ENCODE peak calls at places on chromosome 16, in seven cellular contexts. One of them, this sample, is unnamed.
A peak's percentile ranks its signal among the peaks of the same experiment; 100 is the strongest.

GRCh38 chr16:397736-398332 is 835 bp downstream of the NME4 start:
- DNase-seq in HCT116: peak; percentile 28
- DNase-seq in left ventricle myocardium inferior: peak; percentile 74
- DNase-seq in CD4-positive, alpha-beta memory T cell: no peak
- DNase-seq in colonic mucosa: peak; percentile 70
- DNase-seq in fibroblast of lung: peak; percentile 73
- DNase-seq in GM23248: peak; percentile 92
- DNase-seq in this sample: peak; percentile 78

GRCh38 chr16:86217891-86218270 is 292.4 kb upstream of the FOXF1 start:
- DNase-seq in fibroblast of lung: no peak
- DNase-seq in left ventricle myocardium inferior: no peak
- DNase-seq in CD4-positive, alpha-beta memory T cell: no peak
- DNase-seq in HCT116: no peak
- DNase-seq in colonic mucosa: no peak
- DNase-seq in GM23248: no peak
- DNase-seq in this sample: no peak

GRCh38 chr16:53369921-53370320 is 64.3 kb upstream of the RBL2 start:
- DNase-seq in HCT116: no peak
- DNase-seq in left ventricle myocardium inferior: no peak
- DNase-seq in colonic mucosa: no peak
- DNase-seq in fibroblast of lung: peak; percentile 50
- DNase-seq in GM23248: peak; percentile 25
- DNase-seq in CD4-positive, alpha-beta memory T cell: no peak
- DNase-seq in this sample: no peak

GRCh38 chr16:50666658-50667496 is 14.2 kb downstream of the SNX20 start:
- DNase-seq in GM23248: no peak
- DNase-seq in HCT116: no peak
- DNase-seq in CD4-positive, alpha-beta memory T cell: peak; percentile 42
- DNase-seq in left ventricle myocardium inferior: no peak
- DNase-seq in fibroblast of lung: no peak
- DNase-seq in colonic mucosa: no peak
- DNase-seq in this sample: no peak

GRCh38 chr16:28219283-28219682 is 7.5 kb upstream of the XPO6 start:
- DNase-seq in colonic mucosa: no peak
- DNase-seq in HCT116: no peak
- DNase-seq in CD4-positive, alpha-beta memory T cell: no peak
- DNase-seq in GM23248: no peak
- DNase-seq in fibroblast of lung: no peak
- DNase-seq in left ventricle myocardium inferior: no peak
- DNase-seq in this sample: no peak

GRCh38 chr16:15529673-15530072 is 95.3 kb downstream of the BMERB1 start:
- DNase-seq in left ventricle myocardium inferior: no peak
- DNase-seq in colonic mucosa: no peak
- DNase-seq in GM23248: no peak
- DNase-seq in CD4-positive, alpha-beta memory T cell: no peak
- DNase-seq in fibroblast of lung: no peak
- DNase-seq in HCT116: no peak
- DNase-seq in this sample: no peak

GRCh38 chr16:14560523-14560922 is 69.5 kb downstream of the PARN start:
- DNase-seq in CD4-positive, alpha-beta memory T cell: no peak
- DNase-seq in colonic mucosa: no peak
- DNase-seq in fibroblast of lung: no peak
- DNase-seq in GM23248: no peak
- DNase-seq in left ventricle myocardium inferior: no peak
- DNase-seq in HCT116: no peak
- DNase-seq in this sample: no peak

GRCh38 chr16:81515281-81515680 is 70.7 kb downstream of the CMIP start:
- DNase-seq in colonic mucosa: no peak
- DNase-seq in left ventricle myocardium inferior: no peak
- DNase-seq in CD4-positive, alpha-beta memory T cell: no peak
- DNase-seq in fibroblast of lung: no peak
- DNase-seq in HCT116: no peak
- DNase-seq in GM23248: no peak
- DNase-seq in this sample: no peak

GRCh38 chr16:53429221-53429943 is 4.9 kb upstream of the RBL2 start:
- DNase-seq in HCT116: no peak
- DNase-seq in colonic mucosa: no peak
- DNase-seq in left ventricle myocardium inferior: no peak
- DNase-seq in fibroblast of lung: peak; percentile 87
- DNase-seq in CD4-positive, alpha-beta memory T cell: no peak
- DNase-seq in GM23248: peak; percentile 26
- DNase-seq in this sample: no peak

GRCh38 chr16:31718998-31719397 is 154.6 kb upstream of the ZNF267 start:
- DNase-seq in GM23248: no peak
- DNase-seq in fibroblast of lung: no peak
- DNase-seq in left ventricle myocardium inferior: no peak
- DNase-seq in colonic mucosa: no peak
- DNase-seq in CD4-positive, alpha-beta memory T cell: no peak
- DNase-seq in HCT116: no peak
- DNase-seq in this sample: no peak

GRCh38 chr16:86664518-86665318 is 86.4 kb downstream of the FOXL1 start:
- DNase-seq in CD4-positive, alpha-beta memory T cell: no peak
- DNase-seq in GM23248: peak; percentile 96
- DNase-seq in colonic mucosa: peak; percentile 63
- DNase-seq in fibroblast of lung: peak; percentile 96
- DNase-seq in left ventricle myocardium inferior: no peak
- DNase-seq in HCT116: peak; percentile 96
- DNase-seq in this sample: peak; percentile 46

GRCh38 chr16:74902161-74902560 is 82.8 kb downstream of the WDR59 start:
- DNase-seq in GM23248: no peak
- DNase-seq in CD4-positive, alpha-beta memory T cell: no peak
- DNase-seq in HCT116: no peak
- DNase-seq in colonic mucosa: no peak
- DNase-seq in fibroblast of lung: no peak
- DNase-seq in left ventricle myocardium inferior: no peak
- DNase-seq in this sample: no peak

GRCh38 chr16:64990101-64990500 is 131.8 kb downstream of the CDH11 start:
- DNase-seq in HCT116: no peak
- DNase-seq in left ventricle myocardium inferior: no peak
- DNase-seq in GM23248: no peak
- DNase-seq in colonic mucosa: no peak
- DNase-seq in CD4-positive, alpha-beta memory T cell: no peak
- DNase-seq in fibroblast of lung: no peak
- DNase-seq in this sample: no peak

GRCh38 chr16:50858376-50858775 is 116.5 kb downstream of the CYLD start:
- DNase-seq in left ventricle myocardium inferior: no peak
- DNase-seq in colonic mucosa: no peak
- DNase-seq in HCT116: no peak
- DNase-seq in fibroblast of lung: no peak
- DNase-seq in GM23248: no peak
- DNase-seq in CD4-positive, alpha-beta memory T cell: no peak
- DNase-seq in this sample: no peak

GRCh38 chr16:81716478-81717210 is 62.4 kb upstream of the PLCG2 start:
- DNase-seq in CD4-positive, alpha-beta memory T cell: peak; percentile 22
- DNase-seq in HCT116: no peak
- DNase-seq in left ventricle myocardium inferior: peak; percentile 2
- DNase-seq in fibroblast of lung: no peak
- DNase-seq in colonic mucosa: no peak
- DNase-seq in GM23248: no peak
- DNase-seq in this sample: no peak

GRCh38 chr16:11087691-11088431 is 143.5 kb downstream of the CLEC16A start:
- DNase-seq in left ventricle myocardium inferior: no peak
- DNase-seq in CD4-positive, alpha-beta memory T cell: peak; percentile 27
- DNase-seq in fibroblast of lung: no peak
- DNase-seq in HCT116: no peak
- DNase-seq in GM23248: no peak
- DNase-seq in colonic mucosa: no peak
- DNase-seq in this sample: no peak

GRCh38 chr16:68382296-68382718 is 66.0 kb downstream of the SMPD3 start:
- DNase-seq in HCT116: no peak
- DNase-seq in left ventricle myocardium inferior: no peak
- DNase-seq in GM23248: no peak
- DNase-seq in fibroblast of lung: no peak
- DNase-seq in colonic mucosa: peak; percentile 85
- DNase-seq in CD4-positive, alpha-beta memory T cell: no peak
- DNase-seq in this sample: peak; percentile 85

GRCh38 chr16:88731699-88732098 is 25.4 kb downstream of the CTU2 start:
- DNase-seq in colonic mucosa: no peak
- DNase-seq in HCT116: no peak
- DNase-seq in CD4-positive, alpha-beta memory T cell: no peak
- DNase-seq in GM23248: no peak
- DNase-seq in left ventricle myocardium inferior: no peak
- DNase-seq in fibroblast of lung: no peak
- DNase-seq in this sample: no peak

GRCh38 chr16:88730632-88731607 is 24.6 kb downstream of the CTU2 start:
- DNase-seq in left ventricle myocardium inferior: no peak
- DNase-seq in colonic mucosa: no peak
- DNase-seq in CD4-positive, alpha-beta memory T cell: no peak
- DNase-seq in fibroblast of lung: no peak
- DNase-seq in HCT116: no peak
- DNase-seq in GM23248: no peak
- DNase-seq in this sample: no peak

GRCh38 chr16:88732961-88733294 is 26.6 kb downstream of the CTU2 start:
- DNase-seq in fibroblast of lung: no peak
- DNase-seq in CD4-positive, alpha-beta memory T cell: no peak
- DNase-seq in GM23248: no peak
- DNase-seq in left ventricle myocardium inferior: no peak
- DNase-seq in colonic mucosa: no peak
- DNase-seq in HCT116: no peak
- DNase-seq in this sample: no peak

GRCh38 chr16:88733630-88734360 is 27.5 kb downstream of the CTU2 start:
- DNase-seq in HCT116: no peak
- DNase-seq in CD4-positive, alpha-beta memory T cell: no peak
- DNase-seq in GM23248: no peak
- DNase-seq in colonic mucosa: no peak
- DNase-seq in left ventricle myocardium inferior: no peak
- DNase-seq in fibroblast of lung: no peak
- DNase-seq in this sample: no peak

DNA sequence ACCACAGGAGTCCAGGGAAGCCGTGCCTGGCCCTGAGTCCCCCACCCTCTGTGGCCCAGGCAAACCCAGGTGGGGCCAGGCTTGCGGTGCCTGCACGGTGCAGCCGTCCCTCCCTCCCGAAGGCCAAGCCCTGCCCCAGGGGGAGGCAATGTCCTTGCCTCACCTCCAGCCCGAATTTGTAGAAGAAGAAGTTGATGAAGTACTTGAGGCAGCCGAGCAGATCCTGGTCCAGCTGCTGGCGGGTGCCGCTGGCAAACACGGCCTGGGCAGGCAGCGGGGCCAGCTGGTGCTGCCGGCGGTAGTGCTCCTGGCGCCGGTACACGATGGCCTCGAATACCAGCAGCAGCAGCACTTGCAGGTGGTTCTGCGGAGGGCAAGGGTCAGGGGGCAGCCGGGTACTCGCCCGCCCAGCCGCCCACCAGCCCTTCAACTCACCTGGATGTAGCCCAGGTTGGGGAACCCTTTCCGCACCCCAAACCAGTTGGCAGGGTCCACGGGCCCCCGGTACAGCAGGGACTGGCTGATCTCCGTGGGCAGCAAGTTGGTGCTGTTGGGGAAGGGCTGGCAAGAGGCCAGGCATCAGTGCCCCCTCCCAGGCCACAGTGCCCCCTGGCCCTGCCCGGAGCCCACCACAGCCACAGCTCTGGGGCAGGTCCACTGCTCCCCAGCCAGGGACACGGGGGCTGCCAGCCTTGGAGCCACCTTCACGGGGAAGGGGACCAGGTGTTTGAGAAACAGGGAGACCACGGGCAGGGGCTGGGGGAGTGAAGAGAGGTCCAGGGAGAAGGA is 26.1 kb downstream of the CTU2 start:
- DNase-seq in CD4-positive, alpha-beta memory T cell: no peak
- DNase-seq in colonic mucosa: no peak
- DNase-seq in fibroblast of lung: no peak
- DNase-seq in HCT116: no peak
- DNase-seq in GM23248: no peak
- DNase-seq in left ventricle myocardium inferior: no peak
- DNase-seq in this sample: no peak
- H3K36me3 ChIP-seq in CD4-positive, alpha-beta memory T cell: peaks cover 45% of the 10 kb centered on the region
- H3K36me3 ChIP-seq in colonic mucosa: peaks cover 4% of the 10 kb centered on the region
- H3K36me3 ChIP-seq in fibroblast of lung: peaks cover 52% of the 10 kb centered on the region
- H3K36me3 ChIP-seq in HCT116: peaks cover 63% of the 10 kb centered on the region
- H3K36me3 ChIP-seq in GM23248: peaks cover 20% of the 10 kb centered on the region
- H3K36me3 ChIP-seq in left ventricle myocardium inferior: peaks cover 13% of the 10 kb centered on the region
- H3K36me3 ChIP-seq in this sample: no peaks in the 10 kb centered on the region

DNA sequence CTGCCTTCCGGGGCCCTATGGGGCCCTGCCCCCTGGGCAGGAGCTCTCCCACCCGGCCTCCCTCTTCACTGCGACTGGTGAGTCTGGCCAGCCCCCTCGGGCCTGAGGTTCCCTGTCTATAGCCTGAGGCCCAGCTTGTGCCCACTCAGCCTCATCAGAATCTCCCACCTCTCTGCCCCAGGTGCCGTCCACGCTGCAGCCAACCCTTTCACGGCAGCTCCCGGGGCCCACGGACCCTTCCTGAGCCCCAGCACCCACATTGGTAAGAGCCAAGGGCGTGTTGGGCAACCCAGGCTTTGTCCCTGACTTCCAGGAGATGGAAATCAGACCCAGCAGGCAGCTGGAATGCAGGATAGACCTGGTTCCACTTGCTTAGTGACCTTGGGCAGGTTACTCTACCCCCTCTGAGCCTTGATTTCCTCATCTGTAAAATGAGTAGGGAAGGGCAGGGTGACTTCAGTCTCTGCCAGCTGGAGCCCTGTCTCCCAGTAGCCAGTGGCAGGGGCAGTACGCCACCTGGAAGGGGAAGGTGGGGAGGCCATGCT is 9.2 kb downstream of the FBRS start:
- DNase-seq in CD4-positive, alpha-beta memory T cell: no peak
- DNase-seq in fibroblast of lung: no peak
- DNase-seq in colonic mucosa: no peak
- DNase-seq in HCT116: no peak
- DNase-seq in GM23248: no peak
- DNase-seq in left ventricle myocardium inferior: no peak
- DNase-seq in this sample: no peak
- H3K36me3 ChIP-seq in CD4-positive, alpha-beta memory T cell: peaks cover 67% of the 10 kb centered on the region
- H3K36me3 ChIP-seq in fibroblast of lung: peaks cover 47% of the 10 kb centered on the region
- H3K36me3 ChIP-seq in colonic mucosa: peaks cover 49% of the 10 kb centered on the region
- H3K36me3 ChIP-seq in HCT116: peaks cover 29% of the 10 kb centered on the region
- H3K36me3 ChIP-seq in GM23248: peaks cover 17% of the 10 kb centered on the region
- H3K36me3 ChIP-seq in left ventricle myocardium inferior: peaks cover 87% of the 10 kb centered on the region
- H3K36me3 ChIP-seq in this sample: peaks cover 3% of the 10 kb centered on the region

DNA sequence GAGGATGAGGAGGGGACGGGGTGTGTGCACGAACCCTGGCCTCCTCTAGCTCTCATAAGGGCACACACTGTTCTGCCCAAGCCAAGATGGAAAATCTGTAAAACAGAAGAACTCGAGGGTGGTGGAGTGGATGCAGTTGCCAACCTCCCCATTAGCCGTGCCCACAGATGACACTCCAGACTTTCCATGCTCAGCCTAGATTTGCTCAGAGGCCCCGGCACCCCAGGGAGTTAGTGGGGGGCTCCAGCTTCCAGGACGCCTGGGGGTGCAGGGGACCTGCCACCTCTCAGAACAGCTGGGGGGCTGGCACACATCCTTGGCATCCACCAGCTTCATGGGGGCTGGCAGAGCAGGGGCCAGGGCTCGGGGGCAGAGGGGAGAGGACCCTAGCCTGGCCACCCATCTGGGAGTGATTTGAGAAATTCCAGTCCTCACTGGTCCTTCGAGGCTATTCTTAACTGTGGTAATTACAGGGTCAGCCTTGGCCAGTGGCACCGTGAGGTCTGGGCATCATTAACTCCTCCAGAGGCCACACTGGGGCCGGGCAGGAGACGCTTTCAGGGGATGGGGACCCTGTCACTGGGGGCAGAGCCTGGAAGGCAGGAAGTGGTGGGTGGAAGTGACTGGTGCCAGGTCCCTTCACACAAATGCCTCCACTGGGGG is 14.3 kb downstream of the VASN start:
- DNase-seq in left ventricle myocardium inferior: no peak
- DNase-seq in HCT116: no peak
- DNase-seq in colonic mucosa: no peak
- DNase-seq in fibroblast of lung: no peak
- DNase-seq in GM23248: peak; percentile 74
- DNase-seq in CD4-positive, alpha-beta memory T cell: no peak
- DNase-seq in this sample: no peak
- H3K36me3 ChIP-seq in left ventricle myocardium inferior: peaks cover 27% of the 10 kb centered on the region
- H3K36me3 ChIP-seq in HCT116: no peaks in the 10 kb centered on the region
- H3K36me3 ChIP-seq in colonic mucosa: no peaks in the 10 kb centered on the region
- H3K36me3 ChIP-seq in fibroblast of lung: peaks cover 35% of the 10 kb centered on the region
- H3K36me3 ChIP-seq in GM23248: peaks cover 7% of the 10 kb centered on the region
- H3K36me3 ChIP-seq in CD4-positive, alpha-beta memory T cell: peaks cover 65% of the 10 kb centered on the region
- H3K36me3 ChIP-seq in this sample: no peaks in the 10 kb centered on the region

GRCh38 chr16:48539485-48540221 is 70.3 kb downstream of the N4BP1 start:
- DNase-seq in CD4-positive, alpha-beta memory T cell: no peak
- DNase-seq in fibroblast of lung: no peak
- DNase-seq in HCT116: no peak
- DNase-seq in GM23248: no peak
- DNase-seq in colonic mucosa: no peak
- DNase-seq in left ventricle myocardium inferior: no peak
- DNase-seq in this sample: no peak
- H3K36me3 ChIP-seq in CD4-positive, alpha-beta memory T cell: peaks cover 38% of the 10 kb centered on the region
- H3K36me3 ChIP-seq in fibroblast of lung: peaks cover 4% of the 10 kb centered on the region
- H3K36me3 ChIP-seq in HCT116: peaks cover 5% of the 10 kb centered on the region
- H3K36me3 ChIP-seq in GM23248: peaks cover 9% of the 10 kb centered on the region
- H3K36me3 ChIP-seq in colonic mucosa: peaks cover 8% of the 10 kb centered on the region
- H3K36me3 ChIP-seq in left ventricle myocardium inferior: peaks cover 36% of the 10 kb centered on the region
- H3K36me3 ChIP-seq in this sample: no peaks in the 10 kb centered on the region